ENCODE peak calls at places on chromosomes 13 and 19, in four cellular contexts. B is mesendoderm, J is uterus, C is astrocyte. G is an unnamed sample. For H3K4me1, the result is how much of the 10 kb centered on the place peaks cover.

GRCh38 chr19:3544742-3545668 is 6.0 kb downstream of the TEKTIP1 start:
- DNase-seq in B (peak), J (peak), C (no peak), G (peak)

GRCh38 chr13:100544866-100545683 is 43.5 kb downstream of the GGACT start:
- DNase-seq in B (no peak), J (no peak), C (no peak), G (peak)

GRCh38 chr13:114121496-114122466 is 10.6 kb downstream of the RASA3 start:
- DNase-seq in B (no peak), J (no peak), C (no peak), G (no peak)

GRCh38 chr13:27661017-27661416 is 39.3 kb downstream of the POLR1D start:
- DNase-seq in B (no peak), J (no peak), C (no peak), G (no peak)

GRCh38 chr19:19597809-19598306 is 20.6 kb downstream of the PBX4 start:
- DNase-seq in B (no peak), J (no peak), C (no peak), G (no peak)

GRCh38 chr13:51614350-51614786 is 30.1 kb downstream of the WDFY2 start:
- DNase-seq in B (peak), J (peak), C (no peak), G (no peak)

GRCh38 chr13:37344051-37344450 is 238.6 kb upstream of the CSNK1A1L start:
- DNase-seq in B (no peak), J (no peak), C (no peak), G (no peak)

GRCh38 chr13:19860884-19861655 is 2.4 kb downstream of the ZMYM5 start:
- DNase-seq in B (peak), J (no peak), C (peak), G (peak)

GRCh38 chr13:105240356-105240755 is 1295.1 kb downstream of the EFNB2 start:
- DNase-seq in B (no peak), J (no peak), C (no peak), G (no peak)

GRCh38 chr13:33642374-33643065 is 175.4 kb upstream of the RFC3 start:
- DNase-seq in B (peak), J (peak), C (no peak), G (no peak)

GRCh38 chr13:64993514-64994164 is 2236.5 kb downstream of the PCDH9 start:
- DNase-seq in B (no peak), J (no peak), C (no peak), G (no peak)

GRCh38 chr19:8085606-8086464 is 33.3 kb downstream of the CCL25 start:
- DNase-seq in B (peak), J (no peak), C (no peak), G (no peak)

GRCh38 chr13:56393549-56393948 is 747.2 kb upstream of the PRR20A start:
- DNase-seq in B (no peak), J (no peak), C (no peak), G (no peak)

GRCh38 chr13:50910483-50910805 is 853 bp downstream of the RNASEH2B start:
- DNase-seq in B (peak), J (no peak), C (peak), G (peak)

GRCh38 chr13:36839981-36840380 is 21.0 kb downstream of the RFXAP start:
- DNase-seq in B (no peak), J (no peak), C (no peak), G (no peak)

GRCh38 chr19:41521860-41522555 is 54.0 kb upstream of the CEACAM21 start:
- DNase-seq in B (no peak), J (no peak), C (no peak), G (no peak)

GRCh38 chr19:10927691-10928562 is 512 bp downstream of the YIPF2 start:
- DNase-seq in B (no peak), J (no peak), C (no peak), G (no peak)

GRCh38 chr19:17404015-17404414 is 1.4 kb downstream of the BST2 start:
- DNase-seq in B (no peak), J (no peak), C (no peak), G (no peak)
- H3K4me1 ChIP-seq in B (under half), J (under half), C (under half), G (under half)

GRCh38 chr13:62524498-62524897 is 1108.8 kb upstream of the PCDH20 start:
- DNase-seq in B (no peak), J (no peak), C (no peak), G (no peak)

GRCh38 chr13:62524061-62524460 is 1108.4 kb upstream of the PCDH20 start:
- DNase-seq in B (no peak), J (no peak), C (no peak), G (no peak)

DNA sequence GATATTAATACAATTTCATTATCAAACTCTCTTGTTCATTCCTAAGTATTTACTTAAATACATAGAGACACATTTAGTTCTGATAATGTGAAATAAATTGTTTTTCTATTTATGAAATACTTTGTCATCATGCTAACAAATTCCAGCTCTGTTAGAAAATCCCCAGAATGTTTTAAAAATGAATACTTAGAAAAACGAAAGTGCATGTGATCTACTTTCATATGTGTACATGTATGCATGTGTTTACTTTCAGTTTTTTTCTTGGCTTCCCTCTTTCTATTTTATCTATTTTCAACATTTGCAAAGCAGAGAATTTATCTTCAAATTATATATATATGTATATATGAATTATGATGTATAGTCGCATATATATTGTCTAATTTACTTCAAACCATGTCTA is 1110.0 kb upstream of the PCDH20 start:
- DNase-seq in B (no peak), J (no peak), C (no peak), G (no peak)
- H3K27ac ChIP-seq in B (no peak), J (no peak), C (no peak), G (no peak)

GRCh38 chr19:38735257-38735686 is 9.0 kb downstream of the CAPN12 start:
- DNase-seq in B (peak), J (peak), C (no peak), G (peak)
- H3K4me3 ChIP-seq in B (peak), J (no peak), C (no peak), G (no peak)

GRCh38 chr13:76879876-76880270 is 6.3 kb downstream of the KCTD12 start:
- DNase-seq in B (no peak), J (no peak), C (no peak), G (no peak)
- H3K4me1 ChIP-seq in B (under half), J (under half), C (under half), G (under half)

DNA sequence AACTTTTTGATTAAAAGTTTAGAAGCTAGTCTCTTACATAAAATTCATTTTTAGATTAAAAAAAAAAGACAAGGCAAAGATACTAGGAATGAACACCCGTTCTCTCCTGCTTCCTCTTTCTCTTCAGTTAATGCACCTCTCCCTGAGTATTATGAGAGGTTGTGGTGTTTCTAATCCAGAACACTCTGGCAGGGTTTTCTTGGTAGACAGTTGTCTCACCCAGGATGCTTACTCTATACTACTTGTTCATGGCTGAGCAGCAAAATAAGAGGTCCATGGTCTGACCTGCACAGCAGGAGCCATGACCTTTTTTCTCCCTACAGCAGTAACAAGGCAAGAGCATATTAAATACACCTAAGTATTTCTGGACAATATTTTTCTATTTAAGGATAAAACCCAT is 62.0 kb downstream of the MICU2 start:
- DNase-seq in B (no peak), J (no peak), C (no peak), G (no peak)
- H3K27ac ChIP-seq in B (no peak), J (no peak), C (no peak), G (no peak)

GRCh38 chr19:29974701-29975100 is 32.7 kb downstream of the URI1 start:
- DNase-seq in B (no peak), J (no peak), C (no peak), G (no peak)

GRCh38 chr19:29976151-29976943 is 34.3 kb downstream of the URI1 start:
- DNase-seq in B (no peak), J (no peak), C (no peak), G (no peak)

GRCh38 chr19:29983568-29983967 is 41.5 kb downstream of the URI1 start:
- DNase-seq in B (no peak), J (no peak), C (no peak), G (no peak)

DNA sequence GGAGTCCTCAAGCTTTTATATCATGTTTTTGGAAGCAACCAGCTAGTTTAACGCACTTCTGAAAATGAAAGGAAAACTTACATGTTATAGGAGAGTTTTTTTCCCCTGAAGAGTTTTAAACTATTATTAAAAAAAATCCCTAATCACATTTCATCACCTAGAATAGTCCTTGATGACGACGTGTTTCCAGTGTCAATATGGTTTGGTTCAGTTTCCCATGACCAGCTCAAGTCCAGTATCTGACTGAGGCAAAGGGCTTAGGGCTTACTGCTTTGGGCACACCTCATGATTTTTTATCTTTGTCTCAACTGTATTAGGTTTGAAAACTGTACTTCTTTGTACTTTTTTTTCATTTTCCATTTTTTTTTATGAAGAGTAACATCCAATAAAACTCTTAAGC is 36.1 kb downstream of the URI1 start:
- DNase-seq in B (no peak), J (no peak), C (no peak), G (no peak)
- H3K4me3 ChIP-seq in B (no peak), J (no peak), C (no peak), G (no peak)

GRCh38 chr13:40576369-40576768 is 90.1 kb downstream of the FOXO1 start:
- DNase-seq in B (no peak), J (no peak), C (no peak), G (no peak)
- H3K4me1 ChIP-seq in B (under half), J (under half), C (under half), G (under half)

G was measured in pancreas.